ENCODE peak calls at places on chromosome 16, in five cellular contexts. O is ovary, T is GM12864, V is adrenal gland, K is omental fat pad. A is an unnamed sample.

GRCh38 chr16:2056681-2057407 is 9.1 kb downstream of the TSC2 start:
- DNase-seq in O (no peak), T (no peak), V (no peak), K (no peak), A (no peak)

GRCh38 chr16:4509420-4509819 is 29.2 kb downstream of the CDIP1 start:
- DNase-seq in O (no peak), T (no peak), V (no peak), K (no peak), A (no peak)

GRCh38 chr16:72992142-72992601 is 55.8 kb downstream of the ZFHX3 start:
- DNase-seq in O (no peak), T (no peak), V (no peak), K (no peak), A (peak)

GRCh38 chr16:81077077-81077940 is at the start of gene C16orf46:
- DNase-seq in O (peak), T (peak), V (peak), K (peak), A (peak)

GRCh38 chr16:24729967-24730815 is 740 bp downstream of the TNRC6A start:
- DNase-seq in O (no peak), T (no peak), V (peak), K (no peak), A (no peak)

GRCh38 chr16:69298261-69298660 is 12.9 kb upstream of the VPS4A start:
- DNase-seq in O (no peak), T (no peak), V (no peak), K (no peak), A (no peak)

GRCh38 chr16:87834015-87834667 is 35.2 kb downstream of the SLC7A5 start:
- DNase-seq in O (peak), T (no peak), V (no peak), K (no peak), A (no peak)

GRCh38 chr16:16184594-16184993 is 38.7 kb downstream of the ABCC6 start:
- DNase-seq in O (no peak), T (no peak), V (no peak), K (no peak), A (no peak)

GRCh38 chr16:66623755-66624154 is 19.3 kb downstream of the CMTM3 start:
- DNase-seq in O (no peak), T (no peak), V (no peak), K (no peak), A (no peak)

GRCh38 chr16:2715519-2715918 is 4.5 kb downstream of the PRSS27 start:
- DNase-seq in O (peak), T (no peak), V (peak), K (peak), A (no peak)

GRCh38 chr16:74296120-74296464 is 522 bp upstream of the PSMD7 start:
- DNase-seq in O (no peak), T (no peak), V (no peak), K (no peak), A (no peak)

GRCh38 chr16:57226701-57227621 is 18.1 kb upstream of the ARL2BP start:
- DNase-seq in O (no peak), T (no peak), V (peak), K (no peak), A (no peak)

GRCh38 chr16:51150894-51151320 is at the start of gene SALL1:
- DNase-seq in O (peak), T (no peak), V (no peak), K (no peak), A (no peak)

GRCh38 chr16:88911148-88911945 is 44.9 kb upstream of the PABPN1L start:
- DNase-seq in O (no peak), T (no peak), V (peak), K (no peak), A (no peak)

GRCh38 chr16:53908731-53909130 is 204.8 kb downstream of the FTO start:
- DNase-seq in O (peak), T (no peak), V (no peak), K (no peak), A (no peak)

GRCh38 chr16:54655171-54655590 is 275.5 kb upstream of the IRX5 start:
- DNase-seq in O (peak), T (no peak), V (peak), K (no peak), A (no peak)

GRCh38 chr16:52696126-52696525 is 149.2 kb upstream of the TOX3 start:
- DNase-seq in O (no peak), T (no peak), V (no peak), K (no peak), A (no peak)

GRCh38 chr16:83968483-83968865 is 430 bp downstream of the NECAB2 start:
- DNase-seq in O (no peak), T (no peak), V (no peak), K (no peak), A (no peak)

GRCh38 chr16:2520784-2521577 is 810 bp downstream of the AMDHD2 start:
- DNase-seq in O (no peak), T (no peak), V (peak), K (no peak), A (no peak)

GRCh38 chr16:56388209-56388608 is 37.1 kb downstream of the AMFR start:
- DNase-seq in O (no peak), T (no peak), V (no peak), K (no peak), A (no peak)

GRCh38 chr16:68715471-68715870 is 21.6 kb upstream of the CDH1 start:
- DNase-seq in O (no peak), T (no peak), V (no peak), K (no peak), A (no peak)

GRCh38 chr16:69166946-69167930 is 19.7 kb upstream of the SNTB2 start:
- DNase-seq in O (no peak), T (no peak), V (no peak), K (no peak), A (no peak)

GRCh38 chr16:5496013-5496412 is 398.4 kb upstream of the EEF2KMT start:
- DNase-seq in O (no peak), T (no peak), V (no peak), K (no peak), A (no peak)

GRCh38 chr16:23269248-23270091 is 32.6 kb upstream of the SCNN1B start:
- DNase-seq in O (no peak), T (no peak), V (no peak), K (no peak), A (no peak)

DNA sequence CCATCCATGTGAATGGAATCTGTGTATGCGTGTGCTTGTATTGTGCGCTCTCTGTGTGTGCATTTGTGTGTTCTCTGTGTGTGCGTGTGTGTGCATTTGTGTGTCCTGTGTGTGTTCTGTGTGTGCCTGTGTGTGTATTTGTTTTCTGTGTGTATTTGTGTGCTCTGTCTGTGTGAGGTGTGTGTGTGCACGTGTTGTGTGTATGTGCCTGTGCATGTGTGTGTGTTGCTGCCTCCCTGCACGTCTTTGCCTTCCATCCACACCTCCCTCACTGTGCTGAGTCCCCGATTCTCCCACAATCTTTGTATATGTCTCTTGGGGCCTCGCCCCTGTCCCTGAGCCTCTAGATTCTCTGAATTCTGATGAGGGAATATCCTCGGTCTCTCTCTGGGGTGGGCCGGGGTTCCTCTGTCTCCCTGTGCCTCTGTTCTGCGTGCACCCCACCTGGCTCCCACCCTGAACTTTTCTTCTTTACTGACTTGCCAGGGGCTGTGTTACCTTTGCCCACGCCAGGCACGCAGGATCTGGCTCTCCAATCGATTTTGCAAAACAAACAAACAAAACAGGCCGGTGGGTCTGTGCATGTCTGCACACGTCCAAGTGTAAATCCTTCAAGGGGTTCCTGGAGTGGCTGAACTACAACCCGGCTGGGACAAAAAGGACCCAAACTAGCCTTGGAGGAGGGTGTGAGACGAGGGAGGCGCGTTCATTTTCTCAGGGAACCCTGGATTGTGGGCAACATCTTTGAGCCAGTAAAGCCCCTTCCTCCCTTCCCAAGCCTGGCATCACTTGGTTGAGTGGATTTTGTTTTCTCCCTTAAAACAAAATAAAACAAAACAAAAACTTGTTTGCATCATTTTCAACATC is 8.1 kb upstream of the FOXF1 start:
- DNase-seq in O (no peak), T (no peak), V (no peak), K (no peak), A (no peak)
- TF ChIP-seq CTCF in O (no peak), T (no peak), V (no peak), K (no peak), A (no peak)

DNA sequence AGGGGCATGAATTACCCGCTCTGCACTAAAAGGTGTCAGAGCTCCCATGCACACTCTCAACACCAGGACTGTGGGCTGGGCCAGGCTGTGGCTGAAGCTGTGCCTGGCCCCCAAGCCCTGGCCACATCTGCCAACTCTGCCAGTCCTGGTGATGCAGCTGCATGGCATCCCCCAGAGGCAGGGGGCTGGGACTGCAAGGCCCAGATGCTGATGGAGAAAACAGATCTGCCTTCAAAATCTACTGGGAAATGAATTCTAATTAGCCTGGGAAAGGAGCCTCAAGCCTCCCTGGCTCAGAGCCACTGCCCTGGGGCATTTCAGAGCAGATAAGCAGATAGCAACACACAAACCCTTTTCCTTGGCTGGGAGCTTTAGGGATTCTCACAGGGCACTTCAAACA is 3.4 kb downstream of the CHST6 start:
- DNase-seq in O (no peak), T (no peak), V (peak), K (no peak), A (no peak)
- TF ChIP-seq CTCF in O (no peak), T (peak), V (no peak), K (no peak), A (peak)

GRCh38 chr16:29806096-29806579 is at the start of gene MAZ:
- DNase-seq in O (no peak), T (no peak), V (peak), K (no peak), A (no peak)

GRCh38 chr16:29804455-29805231 is 1.7 kb upstream of the MAZ start:
- DNase-seq in O (no peak), T (no peak), V (peak), K (no peak), A (no peak)

GRCh38 chr16:29806641-29807425 is 504 bp downstream of the MAZ start:
- DNase-seq in O (peak), T (no peak), V (peak), K (no peak), A (no peak)

GRCh38 chr16:29804020-29804419 is 2.3 kb upstream of the MAZ start:
- DNase-seq in O (no peak), T (no peak), V (no peak), K (no peak), A (no peak)

DNA sequence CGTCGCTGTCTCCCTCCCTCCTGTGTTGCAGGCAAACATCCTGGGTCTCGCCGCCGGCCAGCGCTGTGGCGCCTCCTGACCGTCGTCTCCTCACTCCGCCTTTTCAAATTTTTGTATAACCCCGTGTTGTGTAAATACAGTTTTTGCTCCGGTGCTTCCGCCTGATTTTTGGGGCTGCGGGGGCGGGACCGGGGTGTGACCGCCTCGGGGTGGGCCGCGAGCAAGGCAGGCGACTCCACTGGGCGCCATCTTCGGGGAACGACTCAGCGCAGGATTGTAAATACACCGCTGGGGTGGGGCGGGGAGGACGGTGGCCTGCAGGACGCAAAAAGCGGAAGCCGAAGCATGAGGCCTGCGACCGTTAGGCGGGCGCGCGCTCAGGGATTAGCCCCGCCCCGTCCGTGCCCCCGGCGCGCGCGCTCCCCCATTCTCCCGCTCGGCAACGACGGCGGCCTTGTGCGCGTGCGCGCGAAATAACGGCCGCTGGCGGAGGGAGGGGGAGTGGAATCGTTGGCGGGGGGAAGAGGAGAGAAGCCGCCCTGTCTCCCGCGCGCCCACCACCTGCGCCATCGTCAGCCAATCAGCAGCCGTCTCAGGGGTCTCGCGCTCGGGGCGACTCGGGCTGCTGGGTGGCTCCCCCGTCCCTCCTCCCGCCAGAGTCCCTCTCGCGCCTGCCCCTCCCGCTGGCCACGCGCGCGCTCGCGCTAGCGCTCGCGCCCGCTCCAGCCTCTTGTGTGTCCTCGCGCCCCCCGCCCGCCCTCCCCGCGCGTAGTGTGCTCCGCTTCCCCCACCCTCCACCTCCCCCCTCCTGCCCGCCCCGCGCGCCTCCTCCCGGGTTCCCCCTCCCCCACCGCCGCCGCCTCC is 865 bp upstream of the MAZ start:
- DNase-seq in O (peak), T (peak), V (peak), K (peak), A (peak)
- TF ChIP-seq CTCF in O (peak), T (no peak), V (no peak), K (no peak), A (no peak)

GRCh38 chr16:78396046-78396445 is 296.6 kb downstream of the WWOX start:
- DNase-seq in O (no peak), T (no peak), V (no peak), K (no peak), A (no peak)
- TF ChIP-seq CTCF in O (no peak), T (peak), V (no peak), K (no peak), A (peak)

GRCh38 chr16:11328172-11329079 is 16.8 kb upstream of the RMI2 start:
- DNase-seq in O (peak), T (peak), V (peak), K (peak), A (no peak)
- TF ChIP-seq CTCF in O (no peak), T (no peak), V (no peak), K (no peak), A (peak)

GRCh38 chr16:9254863-9255262 is 163.4 kb downstream of the HAPSTR1 start:
- DNase-seq in O (no peak), T (no peak), V (no peak), K (no peak), A (no peak)

GRCh38 chr16:9258423-9259051 is 167.1 kb downstream of the HAPSTR1 start:
- DNase-seq in O (no peak), T (peak), V (peak), K (no peak), A (peak)

GRCh38 chr16:9259914-9260608 is 168.6 kb downstream of the HAPSTR1 start:
- DNase-seq in O (no peak), T (no peak), V (no peak), K (no peak), A (no peak)

GRCh38 chr16:9257843-9258242 is 166.4 kb downstream of the HAPSTR1 start:
- DNase-seq in O (no peak), T (no peak), V (no peak), K (no peak), A (no peak)

DNA sequence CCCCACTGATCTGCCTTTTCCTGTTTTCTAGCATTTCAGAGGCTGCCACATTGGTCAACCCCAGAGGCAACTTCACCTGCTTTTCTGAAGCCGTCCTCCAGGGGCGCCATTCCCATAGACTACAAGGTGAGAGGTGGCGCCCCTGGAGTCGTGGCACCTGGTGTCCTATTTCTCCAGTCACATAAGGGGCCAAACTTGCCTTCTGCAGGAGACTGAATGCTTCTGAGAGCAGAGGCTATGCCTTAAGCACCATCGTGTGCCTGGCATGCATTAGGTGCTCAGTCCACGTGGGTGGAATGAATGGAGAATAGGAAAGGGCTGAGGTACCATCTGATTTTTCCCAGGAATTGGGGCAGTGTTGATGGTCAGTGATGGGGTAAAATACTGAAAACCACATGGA is 164.8 kb downstream of the HAPSTR1 start:
- DNase-seq in O (no peak), T (peak), V (peak), K (no peak), A (no peak)
- TF ChIP-seq CTCF in O (no peak), T (peak), V (peak), K (no peak), A (peak)

DNA sequence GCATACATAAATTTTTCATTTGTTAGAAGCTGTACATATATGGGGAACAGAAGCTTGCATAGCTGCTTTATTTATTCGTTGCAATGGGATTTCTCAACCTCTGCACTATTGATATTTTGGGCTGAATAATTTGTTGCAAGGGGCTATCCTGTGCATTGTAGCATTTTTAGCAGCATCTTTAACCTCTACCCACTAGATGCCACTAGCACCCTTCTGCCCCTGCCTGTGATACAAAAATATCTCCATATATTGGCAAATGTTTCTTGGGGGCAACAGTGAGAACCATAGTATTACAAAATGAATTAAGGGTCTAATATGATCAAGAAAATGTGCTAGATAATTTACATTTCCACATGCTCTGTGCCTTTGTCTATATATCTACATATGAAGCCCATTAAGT is 1401.0 kb downstream of the CDH11 start:
- DNase-seq in O (no peak), T (no peak), V (no peak), K (no peak), A (no peak)
- TF ChIP-seq CTCF in O (no peak), T (no peak), V (no peak), K (no peak), A (no peak)

A was measured in retinal pigment epithelial cell.